ENCODE peak calls at places on chromosomes 11 and 22, in five cellular contexts. S is cardiac fibroblast; R is H7; J is Peyer's patch; U is naive thymus-derived CD4-positive, alpha-beta T cell. T is an unnamed sample.

GRCh38 chr11:12789574-12789973 is 115.4 kb downstream of the TEAD1 start:
- DNase-seq in U (no peak), J (no peak), R (peak), S (no peak), T (no peak)

GRCh38 chr11:78646564-78647185 is 72.0 kb upstream of the NARS2 start:
- DNase-seq in U (peak), S (peak), J (peak), R (peak), T (peak)

GRCh38 chr11:12693485-12694181 is 19.4 kb downstream of the TEAD1 start:
- DNase-seq in J (peak), R (no peak), S (peak), U (no peak), T (peak)

GRCh38 chr11:86658534-86658933 is 13.9 kb downstream of the ME3 start:
- DNase-seq in U (no peak), R (no peak), J (no peak), S (no peak), T (no peak)

GRCh38 chr22:30538280-30538679 is 8.3 kb downstream of the SEC14L6 start:
- DNase-seq in J (no peak), S (peak), R (no peak), U (no peak), T (no peak)

GRCh38 chr11:129699711-129700304 is 115.8 kb upstream of the TMEM45B start:
- DNase-seq in U (no peak), R (no peak), S (no peak), J (no peak), T (no peak)

GRCh38 chr11:104946907-104947306 is 21.5 kb downstream of the CASP4 start:
- DNase-seq in R (peak), J (peak), S (peak), U (peak), T (no peak)

GRCh38 chr11:71532016-71532610 is 5.0 kb downstream of the KRTAP5-7 start:
- DNase-seq in J (peak), U (no peak), R (no peak), S (no peak), T (no peak)

GRCh38 chr11:66809592-66809991 is 33.6 kb upstream of the RCE1 start:
- DNase-seq in J (no peak), R (no peak), S (no peak), U (no peak), T (no peak)

GRCh38 chr11:117419136-117419914 is 91.7 kb downstream of the CEP164 start:
- DNase-seq in S (peak), R (no peak), U (no peak), J (peak), T (no peak)

GRCh38 chr11:94895971-94896370 is 77.4 kb downstream of the CWC15 start:
- DNase-seq in R (no peak), J (no peak), S (peak), U (no peak), T (no peak)

GRCh38 chr11:18757742-18758294 is 31.8 kb upstream of the IGSF22 start:
- DNase-seq in J (no peak), S (no peak), R (no peak), U (no peak), T (no peak)

GRCh38 chr11:1152316-1153104 is 5.2 kb upstream of the MUC5AC start:
- DNase-seq in J (peak), S (peak), U (no peak), R (peak), T (peak)

GRCh38 chr11:8017894-8018741 is 31.0 kb downstream of the EIF3F start:
- DNase-seq in U (no peak), S (peak), R (peak), J (peak), T (peak)

GRCh38 chr11:111629499-111629898 is 27.2 kb downstream of the SIK2 start:
- DNase-seq in J (no peak), S (no peak), R (no peak), U (no peak), T (no peak)

GRCh38 chr22:22556995-22557925 is 1.8 kb downstream of the PRAME start:
- DNase-seq in U (no peak), J (no peak), S (no peak), R (peak), T (no peak)

GRCh38 chr11:118521892-118522311 is 5.4 kb upstream of the TTC36 start:
- DNase-seq in J (no peak), S (no peak), U (no peak), R (no peak), T (no peak)

GRCh38 chr11:116578971-116579687 is 193.7 kb downstream of the BUD13 start:
- DNase-seq in U (no peak), R (peak), J (no peak), S (no peak), T (no peak)

GRCh38 chr11:119316729-119317591 is at the start of gene MCAM:
- DNase-seq in S (no peak), J (no peak), U (no peak), R (peak), T (peak)

GRCh38 chr22:43269325-43270040 is 73.7 kb downstream of the SCUBE1 start:
- DNase-seq in S (no peak), U (no peak), R (peak), J (no peak), T (no peak)

GRCh38 chr11:1645357-1645821 is 15.8 kb downstream of the KRTAP5-5 start:
- DNase-seq in S (no peak), R (no peak), J (no peak), U (no peak), T (no peak)

GRCh38 chr11:57546869-57547518 is 9.6 kb downstream of the SMTNL1 start:
- DNase-seq in R (peak), U (no peak), S (peak), J (no peak), T (no peak)

GRCh38 chr11:130874955-130875531 is 41.2 kb downstream of the SNX19 start:
- DNase-seq in R (no peak), U (no peak), J (no peak), S (no peak), T (no peak)

GRCh38 chr11:72038491-72038890 is 39.8 kb downstream of the IL18BP start:
- DNase-seq in J (peak), R (no peak), U (no peak), S (peak), T (peak)

GRCh38 chr11:45932217-45932616 is 9.8 kb downstream of the LARGE2 start:
- DNase-seq in U (no peak), R (no peak), J (no peak), S (no peak), T (no peak)

GRCh38 chr22:21876486-21877176 is 9.2 kb upstream of the MAPK1 start:
- DNase-seq in S (peak), R (no peak), U (no peak), J (no peak), T (no peak)

GRCh38 chr22:23789638-23790037 is 2.9 kb downstream of the SMARCB1 start:
- DNase-seq in S (no peak), J (no peak), U (no peak), R (peak), T (peak)

GRCh38 chr11:44005076-44005800 is 42.5 kb upstream of the ACCSL start:
- DNase-seq in R (peak), U (no peak), S (no peak), J (peak), T (peak)

GRCh38 chr22:23384899-23385298 is 195.2 kb downstream of the IGLL1 start:
- DNase-seq in R (peak), J (no peak), U (no peak), S (no peak), T (no peak)

GRCh38 chr22:32097018-32097417 is 54.0 kb downstream of the SLC5A1 start:
- DNase-seq in U (no peak), R (no peak), J (no peak), S (no peak), T (no peak)

GRCh38 chr11:119149371-119150275 is 771 bp downstream of the ABCG4 start:
- DNase-seq in R (peak), S (no peak), U (no peak), J (no peak), T (no peak)

GRCh38 chr11:112931686-112932085 is 29.5 kb upstream of the NCAM1 start:
- DNase-seq in S (no peak), U (no peak), R (no peak), J (peak), T (no peak)

GRCh38 chr11:23688835-23689234 is 808.0 kb upstream of the LUZP2 start:
- DNase-seq in S (peak), J (no peak), R (no peak), U (no peak), T (no peak)

GRCh38 chr11:107705027-107705426 is 6.8 kb downstream of the SLN start:
- DNase-seq in U (no peak), J (no peak), S (peak), R (no peak), T (no peak)

GRCh38 chr22:28547132-28547842 is 132.4 kb downstream of the TTC28 start:
- DNase-seq in U (no peak), J (no peak), R (no peak), S (peak), T (no peak)

GRCh38 chr11:126989942-126990715 is 10.4 kb downstream of the KIRREL3 start:
- DNase-seq in R (peak), S (peak), J (peak), U (peak), T (no peak)

GRCh38 chr11:113189909-113190667 is 124.3 kb upstream of the TTC12 start:
- DNase-seq in R (no peak), U (no peak), J (no peak), S (peak), T (no peak)

GRCh38 chr22:50529416-50530279 is at the start of gene TYMP:
- DNase-seq in J (peak), R (peak), S (no peak), U (no peak), T (peak)

GRCh38 chr11:60700689-60701508 is 1.5 kb downstream of the MS4A8 start:
- DNase-seq in J (no peak), S (peak), U (no peak), R (peak), T (no peak)

GRCh38 chr11:22878039-22878438 is 17.8 kb upstream of the CCDC179 start:
- DNase-seq in U (no peak), J (no peak), S (no peak), R (no peak), T (no peak)

GRCh38 chr22:37805878-37806277 is 1.9 kb upstream of the GCAT start:
- DNase-seq in U (no peak), R (no peak), J (no peak), S (no peak), T (no peak)
- H3K4me3 ChIP-seq in U (peak), R (peak), J (peak), S (peak), T (peak)

GRCh38 chr11:65216830-65217229 is 35.1 kb downstream of the CAPN1 start:
- DNase-seq in U (no peak), S (no peak), J (no peak), R (no peak), T (no peak)
- H3K4me3 ChIP-seq in U (no peak), S (no peak), J (no peak), R (no peak), T (no peak)

GRCh38 chr11:4684631-4685285 is 12.9 kb downstream of the OR51E2 start:
- DNase-seq in R (no peak), S (no peak), J (no peak), U (no peak), T (no peak)
- H3K4me3 ChIP-seq in R (no peak), S (no peak), J (no peak), U (no peak), T (no peak)

GRCh38 chr11:69603163-69603836 is 37.7 kb upstream of the CCND1 start:
- DNase-seq in R (peak), S (no peak), U (no peak), J (no peak), T (no peak)

GRCh38 chr11:69605737-69606526 is 35.0 kb upstream of the CCND1 start:
- DNase-seq in S (no peak), R (no peak), U (no peak), J (no peak), T (no peak)

GRCh38 chr11:69601346-69601975 is 39.5 kb upstream of the CCND1 start:
- DNase-seq in U (no peak), R (no peak), J (no peak), S (no peak), T (no peak)

GRCh38 chr11:69599502-69599901 is 41.5 kb upstream of the CCND1 start:
- DNase-seq in J (no peak), S (no peak), R (no peak), U (no peak), T (no peak)

GRCh38 chr11:69603978-69604524 is 36.9 kb upstream of the CCND1 start:
- DNase-seq in U (no peak), J (no peak), R (no peak), S (no peak), T (no peak)
- H3K4me3 ChIP-seq in U (no peak), J (no peak), R (no peak), S (no peak), T (no peak)